ENCODE peak calls at places on chromosomes 13 and 19, in five cellular contexts. P, B, U, X and L are unnamed samples.
A peak's percentile ranks its signal among the peaks of the same experiment; 100 is the strongest.

GRCh38 chr13:37608750-37609339 is 10.3 kb upstream of the POSTN start:
- DNase-seq in B (no peak), X (no peak), P (no peak), U (no peak), L (no peak)

GRCh38 chr19:37941820-37942515 is 35.0 kb downstream of the SIPA1L3 start:
- DNase-seq in B (no peak), X (no peak), P (no peak), U (peak; percentile 26), L (no peak)

GRCh38 chr13:20387006-20387405 is 138.7 kb downstream of the CRYL1 start:
- DNase-seq in P (no peak), B (no peak), U (no peak), X (no peak), L (no peak)

GRCh38 chr19:38658462-38659306 is 11.2 kb downstream of the ACTN4 start:
- DNase-seq in X (no peak), B (no peak), U (no peak), P (no peak), L (peak; percentile 81)

GRCh38 chr19:31386806-31387205 is 37.6 kb upstream of the TSHZ3 start:
- DNase-seq in B (no peak), U (no peak), X (no peak), P (no peak), L (no peak)

GRCh38 chr19:1400281-1401137 is 833 bp downstream of the GAMT start:
- DNase-seq in B (peak; percentile 81), U (peak; percentile 40), X (no peak), P (no peak), L (no peak)

GRCh38 chr13:96710166-96710866 is 284.0 kb downstream of the OXGR1 start:
- DNase-seq in B (no peak), P (no peak), U (peak; percentile 11), X (no peak), L (no peak)

GRCh38 chr19:1131718-1132552 is 28.1 kb downstream of the GPX4 start:
- DNase-seq in U (peak; percentile 79), P (peak; percentile 80), B (peak; percentile 89), X (peak; percentile 79), L (peak; percentile 84)

GRCh38 chr13:99356216-99357089 is 49.3 kb upstream of the GPR183 start:
- DNase-seq in P (no peak), U (no peak), B (no peak), X (no peak), L (no peak)

GRCh38 chr19:1164684-1165531 is 9.2 kb downstream of the SBNO2 start:
- DNase-seq in X (no peak), B (peak; percentile 31), P (no peak), U (no peak), L (no peak)

GRCh38 chr13:41182231-41182630 is 12.1 kb downstream of the KBTBD7 start:
- DNase-seq in X (no peak), U (no peak), P (no peak), B (no peak), L (no peak)

GRCh38 chr19:45881909-45882528 is 3.9 kb downstream of the IRF2BP1 start:
- DNase-seq in U (no peak), B (no peak), P (no peak), X (no peak), L (no peak)

GRCh38 chr13:35723820-35724219 is 247.3 kb upstream of the MAB21L1 start:
- DNase-seq in P (no peak), B (peak; percentile 37), X (no peak), U (no peak), L (no peak)

GRCh38 chr19:42068361-42068755 is 1.6 kb downstream of the GRIK5 start:
- DNase-seq in X (no peak), U (no peak), B (no peak), P (no peak), L (no peak)

GRCh38 chr19:49441210-49441959 is at the start of gene SLC17A7:
- DNase-seq in U (peak; percentile 86), B (peak; percentile 69), P (peak; percentile 43), X (no peak), L (peak; percentile 76)
- H3K4me3 ChIP-seq in U (peak within 1 kb of the TSS; percentile 43), B (peak within 1 kb of the TSS; percentile 77), P (no peak within 1 kb of the TSS), X (no peak within 1 kb of the TSS), L (no peak within 1 kb of the TSS)

GRCh38 chr13:51955281-51955771 is 55.9 kb downstream of the ATP7B start:
- DNase-seq in P (no peak), B (no peak), U (no peak), X (no peak), L (no peak)
- H3K27ac ChIP-seq in P (no peak overlapping the region), B (peak overlapping the region; percentile 57), U (no peak overlapping the region), X (no peak overlapping the region), L (no peak overlapping the region)

GRCh38 chr19:36001605-36002004 is 6.6 kb downstream of the SDHAF1 start:
- DNase-seq in P (no peak), U (no peak), X (no peak), B (no peak), L (no peak)

GRCh38 chr19:35995655-35995993 is 636 bp downstream of the SDHAF1 start:
- DNase-seq in U (peak; percentile 80), X (no peak), P (no peak), B (peak; percentile 46), L (peak; percentile 65)

GRCh38 chr19:35992902-35993765 is 1.9 kb upstream of the SDHAF1 start:
- DNase-seq in B (no peak), P (no peak), U (no peak), X (no peak), L (no peak)

GRCh38 chr19:35994868-35995654 is at the start of gene SDHAF1:
- DNase-seq in P (peak; percentile 85), B (peak; percentile 98), U (peak; percentile 96), X (peak; percentile 92), L (peak; percentile 96)

GRCh38 chr19:35996777-35997176 is 1.8 kb downstream of the SDHAF1 start:
- DNase-seq in U (no peak), X (no peak), P (no peak), B (no peak), L (no peak)
- H3K4me3 ChIP-seq in U (no peak overlapping the region), X (peak overlapping the region; percentile 95), P (no peak overlapping the region), B (peak overlapping the region; percentile 97), L (no peak overlapping the region)

DNA sequence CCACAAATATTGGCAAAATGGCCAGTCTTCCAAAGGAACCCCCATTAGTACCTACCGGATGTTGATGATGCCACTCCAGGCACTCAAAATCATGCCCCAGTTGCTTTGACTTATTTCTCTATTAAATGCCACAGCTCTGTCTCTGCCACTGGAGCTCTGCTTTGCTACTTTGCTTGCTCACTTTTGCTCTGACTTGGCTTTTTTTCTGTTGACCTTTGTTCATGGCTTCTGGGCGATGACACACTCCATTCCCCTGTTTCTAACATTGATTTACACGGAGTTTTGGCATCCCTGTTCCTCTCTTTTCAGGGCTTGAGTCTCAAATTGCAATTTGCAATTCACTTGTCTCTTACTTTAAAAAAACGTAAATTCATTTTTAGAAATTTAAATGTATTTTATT is 217.1 kb upstream of the SPRY2 start:
- DNase-seq in B (no peak), X (no peak), U (no peak), P (no peak), L (no peak)
- H3K27ac ChIP-seq in B (no peak overlapping the region), X (no peak overlapping the region), U (no peak overlapping the region), P (no peak overlapping the region), L (no peak overlapping the region)

GRCh38 chr19:48627865-48628314 is 8.6 kb downstream of the SPHK2 start:
- DNase-seq in B (no peak), P (no peak), U (no peak), X (no peak), L (no peak)
- H3K4me3 ChIP-seq in B (no peak overlapping the region), P (no peak overlapping the region), U (no peak overlapping the region), X (no peak overlapping the region), L (no peak overlapping the region)

DNA sequence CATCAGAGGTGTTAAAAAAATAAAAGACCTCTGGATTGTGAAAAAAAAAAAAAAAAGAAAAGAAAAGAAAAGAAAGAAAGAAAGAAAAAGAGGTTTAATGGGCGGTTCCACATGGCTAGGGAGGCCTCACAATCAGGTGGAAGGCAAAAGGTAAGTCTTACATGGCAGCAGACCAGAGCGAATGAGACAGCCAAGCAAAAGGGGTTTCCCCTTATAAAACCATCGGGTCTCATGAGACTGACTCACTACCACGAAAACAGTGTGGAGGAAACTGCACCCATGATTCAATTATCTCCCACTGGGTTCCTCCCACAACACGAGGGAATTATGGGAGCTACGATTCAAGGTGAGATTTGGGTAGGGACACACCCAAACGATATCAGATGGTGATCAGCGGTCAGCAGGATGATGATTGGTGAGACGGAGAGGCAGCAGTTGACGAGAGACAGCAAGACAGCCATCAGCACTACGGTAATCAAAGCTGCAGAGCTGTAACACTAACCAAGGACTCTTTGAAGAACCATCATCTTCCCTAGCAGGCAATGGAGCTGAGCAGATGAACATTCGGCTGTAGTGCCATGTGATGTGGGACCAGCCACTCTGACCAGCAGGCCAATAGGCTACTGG is 3.9 kb upstream of the CD209 start:
- DNase-seq in X (no peak), P (no peak), B (no peak), U (no peak), L (no peak)
- H3K27ac ChIP-seq in X (no peak overlapping the region), P (no peak overlapping the region), B (no peak overlapping the region), U (no peak overlapping the region), L (no peak overlapping the region)

GRCh38 chr13:95099541-95099940 is 201.7 kb downstream of the ABCC4 start:
- DNase-seq in U (no peak), B (no peak), X (no peak), P (no peak), L (no peak)
- H3K4me3 ChIP-seq in U (no peak overlapping the region), B (no peak overlapping the region), X (no peak overlapping the region), P (no peak overlapping the region), L (no peak overlapping the region)